ENCODE peak calls at places on chromosomes 1 and 21, in ten cellular contexts. T is heart left ventricle, Z is PC-3, M is RWPE1, S is mammary epithelial cell, E is transverse colon, V is body of pancreas, F is AG10803, C is fibroblast of mammary gland, K is GM20000. N is an unnamed sample.

GRCh38 chr1:51673279-51673678 is 56.4 kb downstream of the OSBPL9 start:
- DNase-seq in M (no peak), C (no peak), S (no peak), F (no peak), V (no peak), E (no peak), K (no peak), Z (no peak), T (no peak), N (no peak)

GRCh38 chr21:46159841-46160562 is 4.6 kb upstream of the FTCD start:
- DNase-seq in T (peak), S (no peak), E (no peak), C (no peak), M (no peak), F (no peak), V (no peak), Z (no peak), K (no peak), N (no peak)

GRCh38 chr1:27603320-27603961 is 503 bp downstream of the AHDC1 start:
- DNase-seq in S (no peak), Z (no peak), C (no peak), K (peak), F (no peak), T (peak), E (peak), M (peak), V (no peak), N (peak)

GRCh38 chr1:157193702-157194391 is 55.7 kb upstream of the ETV3 start:
- DNase-seq in S (peak), E (peak), M (peak), T (no peak), F (peak), Z (peak), V (peak), K (peak), C (peak), N (peak)

GRCh38 chr1:66539491-66539890 is 5.5 kb downstream of the SGIP1 start:
- DNase-seq in M (no peak), K (no peak), Z (no peak), S (peak), F (no peak), V (no peak), E (no peak), C (no peak), T (no peak), N (no peak)

GRCh38 chr1:151492120-151492519 is 19.1 kb upstream of the CGN start:
- DNase-seq in E (no peak), M (no peak), V (no peak), F (no peak), K (no peak), T (no peak), S (no peak), C (no peak), Z (no peak), N (no peak)

GRCh38 chr1:5747428-5748285 is 244.6 kb downstream of the NPHP4 start:
- DNase-seq in M (no peak), K (no peak), C (no peak), S (no peak), Z (no peak), T (peak), F (no peak), E (no peak), V (no peak), N (no peak)

GRCh38 chr1:76005755-76006154 is 68.8 kb upstream of the ST6GALNAC3 start:
- DNase-seq in F (no peak), E (no peak), C (peak), K (no peak), M (no peak), Z (no peak), S (no peak), V (no peak), T (no peak), N (no peak)

GRCh38 chr1:208129057-208129456 is 115.1 kb downstream of the PLXNA2 start:
- DNase-seq in T (no peak), E (no peak), S (no peak), Z (no peak), K (no peak), V (no peak), C (peak), M (no peak), F (no peak), N (no peak)

GRCh38 chr1:207495816-207496792 is at the start of gene CR1:
- DNase-seq in F (no peak), C (no peak), E (peak), M (no peak), K (peak), Z (no peak), S (no peak), T (peak), V (peak), N (no peak)

GRCh38 chr1:58704616-58705021 is 4.8 kb upstream of the MYSM1 start:
- DNase-seq in Z (no peak), V (no peak), C (no peak), S (no peak), T (no peak), E (no peak), M (no peak), K (no peak), F (no peak), N (no peak)

GRCh38 chr1:151859814-151860405 is 6.4 kb upstream of the THEM5 start:
- DNase-seq in S (no peak), K (no peak), M (no peak), C (no peak), F (no peak), E (no peak), V (no peak), Z (no peak), T (no peak), N (no peak)

GRCh38 chr1:110780600-110781484 is 92.1 kb upstream of the CD53 start:
- DNase-seq in V (peak), T (no peak), S (peak), M (peak), F (peak), E (peak), Z (peak), C (peak), K (peak), N (peak)

GRCh38 chr1:226444901-226445300 is 37.0 kb upstream of the PARP1 start:
- DNase-seq in V (peak), F (no peak), E (peak), Z (no peak), T (no peak), K (peak), S (no peak), M (no peak), C (no peak), N (no peak)

GRCh38 chr1:229319487-229319886 is 23.4 kb downstream of the CCSAP start:
- DNase-seq in Z (no peak), C (no peak), S (no peak), T (no peak), V (no peak), E (no peak), M (no peak), K (no peak), F (no peak), N (no peak)

GRCh38 chr1:204104331-204105222 is 31.7 kb downstream of the SOX13 start:
- DNase-seq in Z (peak), S (peak), E (peak), M (peak), V (peak), F (no peak), C (no peak), T (peak), K (no peak), N (peak)

GRCh38 chr1:160819186-160819585 is 23.2 kb downstream of the LY9 start:
- DNase-seq in V (no peak), K (no peak), F (no peak), E (no peak), C (no peak), Z (no peak), S (no peak), M (no peak), T (no peak), N (no peak)

GRCh38 chr1:158163000-158163947 is 17.4 kb upstream of the CD1D start:
- DNase-seq in Z (no peak), V (no peak), F (no peak), M (no peak), E (peak), C (no peak), T (no peak), S (no peak), K (peak), N (no peak)

GRCh38 chr1:81760487-81761097 is 40.1 kb upstream of the ADGRL2 start:
- DNase-seq in E (no peak), M (no peak), Z (peak), S (no peak), C (peak), V (no peak), K (no peak), F (peak), T (no peak), N (peak)

GRCh38 chr1:20696397-20697333 is 21.1 kb downstream of the KIF17 start:
- DNase-seq in F (peak), K (peak), C (peak), T (peak), S (peak), V (peak), M (peak), E (peak), Z (peak), N (peak)

GRCh38 chr21:31732891-31733520 is 1.1 kb upstream of the SCAF4 start:
- DNase-seq in V (no peak), T (no peak), C (peak), E (peak), F (peak), M (peak), S (no peak), K (peak), Z (no peak), N (no peak)

GRCh38 chr1:211511947-211512346 is 20.0 kb upstream of the RD3 start:
- DNase-seq in C (peak), E (no peak), T (no peak), K (no peak), F (no peak), M (no peak), S (peak), Z (peak), V (no peak), N (peak)

GRCh38 chr1:27366411-27367159 is at the start of gene MAP3K6:
- DNase-seq in Z (peak), S (peak), K (peak), V (peak), T (peak), C (peak), E (peak), F (peak), M (peak), N (peak)

GRCh38 chr1:2392686-2393085 is 1.0 kb downstream of the RER1 start:
- DNase-seq in V (no peak), K (no peak), M (no peak), S (no peak), C (no peak), T (no peak), F (no peak), E (no peak), Z (no peak), N (no peak)

GRCh38 chr1:170424346-170424745 is 107.6 kb upstream of the GORAB start:
- DNase-seq in S (no peak), K (no peak), T (no peak), C (no peak), M (no peak), V (no peak), F (peak), Z (peak), E (no peak), N (no peak)

GRCh38 chr1:245261786-245262185 is 107.0 kb downstream of the KIF26B start:
- DNase-seq in S (no peak), Z (peak), E (no peak), T (no peak), M (no peak), K (no peak), F (no peak), V (no peak), C (no peak), N (no peak)

GRCh38 chr1:1908506-1908791 is 6.6 kb upstream of the CALML6 start:
- DNase-seq in T (no peak), S (peak), K (no peak), F (no peak), M (no peak), E (no peak), Z (peak), C (no peak), V (peak), N (no peak)

GRCh38 chr1:41416081-41416480 is 54.8 kb downstream of the FOXO6 start:
- DNase-seq in Z (no peak), K (no peak), E (no peak), S (no peak), F (no peak), T (peak), V (no peak), C (no peak), M (no peak), N (no peak)

GRCh38 chr1:41418868-41419583 is 57.8 kb downstream of the FOXO6 start:
- DNase-seq in C (peak), Z (peak), F (peak), E (peak), S (peak), M (peak), T (peak), K (no peak), V (peak), N (peak)

GRCh38 chr1:41417746-41418145 is 56.5 kb downstream of the FOXO6 start:
- DNase-seq in F (no peak), V (no peak), S (no peak), Z (no peak), C (no peak), E (no peak), K (no peak), T (no peak), M (no peak), N (no peak)

GRCh38 chr1:41416552-41417334 is 55.5 kb downstream of the FOXO6 start:
- DNase-seq in C (peak), E (peak), S (peak), F (peak), M (peak), V (peak), K (peak), Z (peak), T (peak), N (peak)

GRCh38 chr1:41417335-41417682 is 56.1 kb downstream of the FOXO6 start:
- DNase-seq in K (no peak), E (no peak), V (no peak), T (no peak), M (no peak), Z (no peak), F (no peak), S (no peak), C (no peak), N (no peak)
- TF ChIP-seq CTCF in K (no peak), E (no peak), V (no peak), T (no peak), M (peak), Z (no peak), F (no peak), S (no peak), C (no peak), N (no peak)

GRCh38 chr21:42735944-42736343 is 82.5 kb downstream of the PDE9A start:
- DNase-seq in C (no peak), V (no peak), Z (no peak), S (no peak), F (no peak), M (no peak), E (no peak), T (no peak), K (no peak), N (no peak)

GRCh38 chr21:42735061-42735460 is 81.6 kb downstream of the PDE9A start:
- DNase-seq in M (no peak), E (peak), K (no peak), V (no peak), F (no peak), T (no peak), C (no peak), Z (no peak), S (no peak), N (no peak)

GRCh38 chr21:42734323-42734971 is 81.0 kb downstream of the PDE9A start:
- DNase-seq in E (peak), M (no peak), T (no peak), S (no peak), Z (peak), F (no peak), K (no peak), V (no peak), C (no peak), N (no peak)

GRCh38 chr21:42737969-42738590 is 84.7 kb downstream of the PDE9A start:
- DNase-seq in F (no peak), S (no peak), Z (no peak), E (peak), V (peak), C (peak), M (no peak), K (no peak), T (peak), N (no peak)

GRCh38 chr21:42736646-42737350 is 83.4 kb downstream of the PDE9A start:
- DNase-seq in Z (no peak), F (no peak), K (no peak), E (no peak), T (no peak), S (no peak), M (no peak), V (peak), C (no peak), N (no peak)
- TF ChIP-seq CTCF in Z (no peak), F (no peak), K (no peak), E (no peak), T (no peak), S (no peak), M (no peak), V (no peak), C (no peak), N (no peak)

GRCh38 chr21:18840239-18840638 is 436.7 kb upstream of the TMPRSS15 start:
- DNase-seq in M (no peak), E (no peak), K (no peak), T (no peak), V (no peak), S (no peak), F (no peak), Z (peak), C (no peak), N (peak)
- TF ChIP-seq CTCF in M (peak), E (no peak), K (no peak), T (no peak), V (no peak), S (peak), F (no peak), Z (peak), C (no peak), N (peak)

GRCh38 chr1:186482661-186483255 is 21.8 kb upstream of the PDC start:
- DNase-seq in K (peak), S (peak), F (peak), T (no peak), E (peak), C (peak), Z (peak), V (peak), M (peak), N (peak)
- TF ChIP-seq CTCF in K (peak), S (peak), F (peak), T (peak), E (peak), C (peak), Z (peak), V (peak), M (peak), N (peak)

DNA sequence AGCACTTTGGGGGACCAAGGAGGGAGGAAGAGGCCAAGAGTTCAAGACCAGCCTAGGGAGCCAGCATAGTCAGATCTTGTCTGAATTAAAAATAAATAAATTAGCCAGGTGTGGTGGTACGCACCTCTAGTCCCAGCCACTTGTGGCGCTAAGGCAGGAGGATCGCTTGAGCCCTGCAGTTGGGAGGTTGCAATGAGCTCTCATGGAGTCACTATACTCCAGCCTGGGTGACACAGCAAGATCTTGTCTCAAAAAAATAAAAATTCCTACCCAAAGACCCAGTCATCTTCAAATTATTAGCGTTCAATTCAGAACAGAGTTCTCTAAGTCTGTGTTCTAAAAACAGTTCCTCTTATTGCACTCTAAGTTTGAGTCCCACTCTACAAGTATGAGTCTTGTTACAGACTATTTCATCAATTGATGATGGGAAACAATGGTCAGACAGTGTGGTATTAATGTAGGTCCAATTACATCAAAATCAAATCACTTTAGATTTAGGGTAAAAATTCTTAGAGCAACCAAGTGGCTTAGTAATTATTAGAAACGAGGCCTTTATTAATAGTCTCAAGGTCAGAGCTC is 6.9 kb downstream of the FOXJ3 start:
- DNase-seq in S (no peak), M (no peak), Z (no peak), V (no peak), F (no peak), K (no peak), T (no peak), C (no peak), E (no peak), N (no peak)
- TF ChIP-seq CTCF in S (no peak), M (no peak), Z (no peak), V (no peak), F (no peak), K (no peak), T (no peak), C (no peak), E (no peak), N (no peak)

DNA sequence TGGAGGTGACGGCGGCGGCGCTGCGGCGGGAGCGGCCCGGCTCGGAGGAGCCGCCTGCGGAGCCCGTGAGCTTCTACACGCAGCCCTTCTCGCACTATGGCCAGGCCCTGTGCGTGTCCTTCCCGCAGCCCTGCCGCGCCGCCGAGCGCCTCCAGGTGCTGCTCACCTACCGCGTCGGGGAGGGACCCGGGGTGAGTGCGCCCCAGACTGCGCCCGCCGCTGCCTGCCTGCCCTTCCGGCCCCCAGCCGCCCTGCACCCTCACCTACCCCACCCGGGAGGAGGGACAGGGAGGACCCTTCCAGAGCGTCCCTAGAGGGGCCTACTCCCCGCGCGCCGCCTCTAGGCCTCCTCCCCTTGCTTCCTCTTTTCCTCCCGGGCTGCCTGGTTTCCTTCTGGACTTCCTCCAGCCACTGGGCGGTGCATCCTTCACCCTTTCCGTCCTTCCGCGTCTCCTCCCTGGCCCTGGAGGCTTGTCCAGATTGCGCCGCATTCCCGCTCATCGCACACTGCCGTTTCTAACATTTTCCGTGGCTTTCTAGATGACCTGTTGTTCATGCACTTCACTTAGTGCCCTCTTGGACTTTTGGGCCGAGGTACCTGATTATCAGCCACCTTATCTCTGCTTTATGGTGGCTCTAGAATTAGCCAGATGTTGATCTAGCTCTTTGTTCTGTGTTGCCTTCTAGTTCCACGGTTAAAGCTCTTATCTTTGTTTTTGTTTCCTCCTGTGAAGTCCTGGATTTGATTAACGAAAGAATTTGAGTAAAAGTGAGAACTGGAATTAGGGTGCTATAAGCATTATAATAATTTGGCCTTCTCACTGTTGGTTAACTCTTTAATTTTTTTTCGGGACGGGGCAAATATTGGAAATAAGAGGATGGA is 716 bp downstream of the RNPEP start:
- DNase-seq in Z (peak), T (peak), E (peak), V (peak), K (peak), M (peak), F (peak), S (peak), C (peak), N (peak)
- TF ChIP-seq CTCF in Z (peak), T (no peak), E (peak), V (peak), K (no peak), M (peak), F (no peak), S (peak), C (peak), N (peak)

GRCh38 chr1:34460193-34460592 is 283.5 kb downstream of the C1orf94 start:
- DNase-seq in M (peak), T (no peak), S (no peak), K (peak), C (peak), V (peak), Z (peak), F (peak), E (peak), N (peak)
- TF ChIP-seq CTCF in M (peak), T (peak), S (peak), K (peak), C (no peak), V (peak), Z (peak), F (peak), E (peak), N (peak)

GRCh38 chr1:222098382-222098781 is 356.5 kb upstream of the DUSP10 start:
- DNase-seq in C (no peak), K (no peak), S (no peak), Z (no peak), T (no peak), F (no peak), M (no peak), V (no peak), E (no peak), N (no peak)

GRCh38 chr1:222097646-222098045 is 355.8 kb upstream of the DUSP10 start:
- DNase-seq in E (no peak), C (no peak), F (no peak), Z (peak), T (no peak), S (peak), V (peak), K (no peak), M (peak), N (peak)

GRCh38 chr1:222095606-222096475 is 354.0 kb upstream of the DUSP10 start:
- DNase-seq in F (no peak), E (peak), Z (peak), V (peak), T (no peak), K (peak), M (peak), C (peak), S (no peak), N (peak)

GRCh38 chr1:222096883-222097282 is 355.0 kb upstream of the DUSP10 start:
- DNase-seq in E (no peak), M (no peak), Z (no peak), F (peak), K (no peak), S (peak), T (no peak), C (peak), V (no peak), N (no peak)

GRCh38 chr1:222096476-222096772 is 354.5 kb upstream of the DUSP10 start:
- DNase-seq in V (no peak), S (no peak), M (no peak), C (no peak), F (no peak), K (no peak), Z (no peak), T (no peak), E (no peak), N (no peak)
- TF ChIP-seq CTCF in V (no peak), S (no peak), M (peak), C (no peak), F (no peak), K (no peak), Z (peak), T (no peak), E (peak), N (no peak)